ENCODE peak calls at places on chromosomes 13 and 19, in five cellular contexts. N is psoas muscle; T is A673; I is body of pancreas; U is CD8-positive, alpha-beta T cell. L is an unnamed sample. For H3K9me3, the result is how much of the 10 kb centered on the place peaks cover.

GRCh38 chr19:5775668-5776309 is 8.8 kb downstream of the PRR22 start:
- DNase-seq in N (no peak), I (peak), T (peak), U (no peak), L (no peak)

GRCh38 chr19:49469828-49470614 is 4.0 kb upstream of the FLT3LG start:
- DNase-seq in N (peak), U (peak), I (no peak), T (no peak), L (peak)

GRCh38 chr19:3335431-3336350 is 30.7 kb upstream of the NFIC start:
- DNase-seq in I (peak), T (no peak), U (no peak), N (peak), L (no peak)

GRCh38 chr19:2495651-2496316 is 19.9 kb downstream of the GADD45B start:
- DNase-seq in U (no peak), T (no peak), I (peak), N (peak), L (no peak)

GRCh38 chr13:62251734-62252133 is 836.1 kb upstream of the PCDH20 start:
- DNase-seq in I (no peak), N (no peak), U (no peak), T (no peak), L (no peak)

GRCh38 chr19:24074720-24075119 is 12.3 kb upstream of the ZNF254 start:
- DNase-seq in U (no peak), N (no peak), T (no peak), I (no peak), L (no peak)

GRCh38 chr19:39403331-39404312 is 3.0 kb upstream of the ZFP36 start:
- DNase-seq in N (peak), T (peak), I (peak), U (peak), L (peak)

GRCh38 chr13:73922728-73923393 is 211.3 kb downstream of the KLF12 start:
- DNase-seq in I (no peak), U (no peak), T (no peak), N (no peak), L (no peak)

GRCh38 chr13:35818577-35819165 is 312.5 kb downstream of the DCLK1 start:
- DNase-seq in N (no peak), U (no peak), T (peak), I (no peak), L (no peak)

GRCh38 chr13:88857256-88857655 is 1186.1 kb downstream of the SLITRK5 start:
- DNase-seq in N (no peak), I (no peak), U (no peak), T (no peak), L (no peak)

GRCh38 chr19:1794424-1795185 is 17.5 kb downstream of the ATP8B3 start:
- DNase-seq in I (no peak), T (no peak), N (no peak), U (no peak), L (no peak)

GRCh38 chr13:49216334-49216733 is 3.8 kb upstream of the MLNR start:
- DNase-seq in T (no peak), N (no peak), I (no peak), U (no peak), L (no peak)

GRCh38 chr13:34682406-34682805 is 259.7 kb upstream of the NBEA start:
- DNase-seq in I (no peak), U (no peak), N (no peak), T (no peak), L (no peak)

GRCh38 chr19:31126236-31126635 is 223.0 kb downstream of the TSHZ3 start:
- DNase-seq in N (no peak), T (no peak), U (no peak), I (no peak), L (no peak)

GRCh38 chr19:36225219-36225892 is 10.4 kb downstream of the ZNF146 start:
- DNase-seq in N (no peak), I (no peak), T (no peak), U (no peak), L (no peak)

DNA sequence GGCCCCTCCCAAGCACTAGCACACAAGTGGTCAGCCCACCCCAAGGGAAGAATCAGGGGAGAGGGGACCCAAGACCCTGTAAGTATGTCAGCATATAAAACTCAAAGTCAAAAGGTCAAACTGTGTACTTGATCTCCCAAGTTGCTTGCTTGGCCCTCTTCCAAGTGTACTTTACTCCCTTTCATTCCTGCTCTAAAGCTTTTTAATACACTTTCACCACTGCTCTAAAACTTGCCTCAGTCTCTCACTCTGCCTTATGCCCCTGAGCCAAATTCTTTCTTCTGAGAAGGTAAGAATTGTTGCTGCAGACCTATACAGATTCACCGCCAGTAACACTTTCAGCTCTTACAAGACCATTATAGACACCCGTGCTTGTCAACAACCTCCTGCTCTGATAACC is 15.1 kb upstream of the RNASEH2B start:
- DNase-seq in N (no peak), I (no peak), T (no peak), U (no peak), L (no peak)
- H3K27ac ChIP-seq in N (no peak), I (no peak), T (no peak), U (no peak), L (no peak)

GRCh38 chr19:58265100-58265499 is 13.7 kb upstream of the ZNF8 start:
- DNase-seq in N (no peak), I (no peak), T (no peak), U (no peak), L (no peak)
- H3K9me3 ChIP-seq in N (half or more), I (under half), T (half or more), U (half or more), L (half or more)

DNA sequence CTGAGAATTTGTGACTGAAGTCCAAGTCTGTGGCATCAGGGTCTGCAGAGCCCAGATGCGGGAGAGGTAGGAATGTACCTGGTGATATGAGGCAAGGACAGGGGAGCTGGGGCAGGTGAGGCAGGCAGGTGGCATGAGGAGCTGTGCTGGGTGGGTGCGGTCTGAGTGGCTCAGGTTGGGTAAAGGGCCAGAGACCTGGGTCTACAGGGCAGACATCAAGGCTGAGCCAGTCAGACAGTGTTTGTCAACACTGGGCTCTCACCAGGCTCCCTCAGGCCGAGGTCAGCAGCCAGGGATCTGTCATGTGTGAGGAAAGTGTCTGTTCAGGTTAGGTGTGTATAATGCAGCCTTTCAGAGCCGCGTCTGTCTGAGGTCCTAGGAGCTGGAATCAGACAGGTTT is 18.6 kb downstream of the GPI start:
- DNase-seq in N (no peak), T (no peak), U (no peak), I (no peak), L (no peak)
- H3K27ac ChIP-seq in N (no peak), T (no peak), U (no peak), I (no peak), L (no peak)

DNA sequence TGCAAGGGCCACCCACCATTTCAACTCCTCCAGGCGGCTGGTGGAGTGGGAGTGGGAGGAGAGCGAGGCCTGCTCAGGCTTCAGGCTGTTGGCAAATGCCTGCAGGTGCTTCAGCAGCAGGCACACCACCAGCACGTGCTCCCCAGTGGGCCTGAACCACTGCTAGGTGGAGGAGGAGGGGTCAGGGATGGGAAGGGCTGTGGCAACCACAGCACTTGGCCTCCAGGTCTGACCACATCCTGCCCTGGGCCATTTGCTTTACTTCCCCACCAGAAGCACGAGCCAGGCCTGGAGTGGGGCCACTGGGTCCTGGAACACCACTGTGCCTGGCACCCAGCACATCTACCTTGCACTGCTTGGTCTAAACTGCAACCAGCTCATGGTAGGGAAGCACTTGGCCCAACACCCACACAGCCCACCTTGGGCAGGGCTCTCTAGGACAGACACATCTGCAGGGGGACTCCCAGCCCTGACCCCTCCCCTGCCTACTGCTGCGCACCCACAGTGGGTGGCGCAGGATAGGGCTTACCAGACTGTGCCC is 26.2 kb downstream of the TUBA3C start:
- DNase-seq in T (no peak), N (no peak), I (no peak), U (no peak), L (no peak)
- H3K9me3 ChIP-seq in T (under half), N (under half), I (under half), U (under half), L (under half)

GRCh38 chr19:18656337-18657086 is 19.7 kb downstream of the KLHL26 start:
- DNase-seq in N (no peak), T (no peak), I (no peak), U (no peak), L (no peak)
- H3K27ac ChIP-seq in N (no peak), T (no peak), I (no peak), U (no peak), L (no peak)

GRCh38 chr19:52231154-52231565 is 38.2 kb upstream of the ZNF766 start:
- DNase-seq in U (no peak), T (no peak), N (no peak), I (no peak), L (no peak)

GRCh38 chr19:52227196-52227940 is 37.5 kb downstream of the PPP2R1A start:
- DNase-seq in T (no peak), I (no peak), N (no peak), U (no peak), L (no peak)

GRCh38 chr19:52229524-52229923 is 39.7 kb downstream of the PPP2R1A start:
- DNase-seq in T (no peak), I (no peak), N (no peak), U (no peak), L (no peak)

GRCh38 chr19:52227980-52228379 is 38.1 kb downstream of the PPP2R1A start:
- DNase-seq in T (no peak), U (no peak), I (no peak), N (no peak), L (no peak)

DNA sequence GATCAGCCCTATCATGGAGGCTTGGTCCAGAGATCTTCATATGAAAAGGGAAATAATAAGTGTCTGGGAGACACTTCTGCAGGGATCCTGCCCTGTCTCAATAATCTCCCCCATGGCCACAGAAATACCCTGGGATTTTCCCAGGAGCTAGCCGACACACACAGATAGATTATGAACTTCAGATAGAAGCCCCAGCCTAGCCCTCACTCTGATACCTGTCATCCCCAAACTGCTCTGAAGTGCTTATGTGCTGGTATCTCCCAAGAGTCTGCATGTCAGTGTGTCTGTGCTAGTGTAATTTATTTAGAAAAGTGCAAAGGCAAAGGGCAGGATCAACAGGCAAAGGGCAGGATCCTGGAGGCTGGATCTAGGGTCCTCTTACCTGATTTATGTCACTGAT is 38.7 kb upstream of the ZNF766 start:
- DNase-seq in U (no peak), T (no peak), N (no peak), I (no peak), L (no peak)
- H3K9me3 ChIP-seq in U (under half), T (under half), N (under half), I (under half), L (under half)

L was measured in CD4-positive, alpha-beta T cell.